ENCODE peak calls at places on chromosomes 7 and 10, in nine cellular contexts. F, D, Y, G, L, C, P, V and O are unnamed samples.

GRCh38 chr10:17512341-17513001 is 58.1 kb upstream of the ST8SIA6 start:
- DNase-seq in D (peak), Y (no peak), G (no peak), F (no peak), V (no peak), C (no peak), L (peak), P (peak), O (no peak)

GRCh38 chr10:58240531-58240930 is 27.2 kb downstream of the IPMK start:
- DNase-seq in G (no peak), C (no peak), L (no peak), F (no peak), Y (no peak), P (no peak), D (no peak), V (no peak), O (no peak)

GRCh38 chr7:138527746-138528223 is 67.7 kb downstream of the TRIM24 start:
- DNase-seq in D (no peak), F (no peak), G (no peak), L (no peak), C (no peak), Y (no peak), P (no peak), V (no peak), O (peak)

GRCh38 chr10:103576862-103577261 is 83.4 kb downstream of the NEURL1 start:
- DNase-seq in G (no peak), P (no peak), V (no peak), D (no peak), Y (no peak), F (no peak), C (no peak), L (no peak), O (no peak)

GRCh38 chr10:109450702-109451101 is 472.6 kb downstream of the XPNPEP1 start:
- DNase-seq in G (no peak), C (no peak), D (no peak), L (no peak), P (no peak), V (no peak), F (no peak), Y (no peak), O (no peak)

GRCh38 chr10:1380075-1380793 is 324.0 kb downstream of the WDR37 start:
- DNase-seq in F (peak), Y (no peak), G (no peak), C (peak), D (no peak), L (no peak), V (no peak), P (no peak), O (no peak)

GRCh38 chr10:63365976-63366765 is 99.6 kb downstream of the JMJD1C start:
- DNase-seq in V (no peak), C (no peak), D (no peak), Y (no peak), F (no peak), P (no peak), L (no peak), G (no peak), O (no peak)

GRCh38 chr10:74067373-74068370 is 69.8 kb downstream of the VCL start:
- DNase-seq in F (no peak), V (no peak), C (no peak), L (no peak), D (no peak), P (no peak), G (no peak), Y (no peak), O (peak)